ENCODE peak calls at places on chromosomes 12 and 14, in six cellular contexts. A is mesothelial cell of epicardium; F is A549; B is psoas muscle; N is NAMALWA; C is effector CD4-positive, alpha-beta T cell. K is an unnamed sample.

GRCh38 chr12:71415336-71416231 is 24.0 kb upstream of the LGR5 start:
- DNase-seq in C (no peak), F (peak), N (peak), A (no peak), B (no peak), K (no peak)

GRCh38 chr12:26052652-26053051 is 72.2 kb downstream of the BHLHE41 start:
- DNase-seq in N (no peak), A (no peak), F (no peak), C (no peak), B (no peak), K (no peak)

GRCh38 chr12:68406134-68406576 is 74.0 kb upstream of the MDM1 start:
- DNase-seq in C (no peak), B (peak), A (peak), N (no peak), F (peak), K (peak)

GRCh38 chr12:58369576-58369975 is 428.2 kb downstream of the ATP23 start:
- DNase-seq in N (no peak), F (no peak), B (no peak), C (no peak), A (no peak), K (no peak)

GRCh38 chr12:54593716-54594115 is 5.3 kb upstream of the PPP1R1A start:
- DNase-seq in C (no peak), N (no peak), B (no peak), F (no peak), A (no peak), K (no peak)

GRCh38 chr14:21104448-21105060 is 3.7 kb downstream of the TMEM253 start:
- DNase-seq in N (peak), F (peak), C (peak), B (peak), A (peak), K (peak)

GRCh38 chr12:54891717-54892478 is 37.6 kb downstream of the MUCL1 start:
- DNase-seq in N (no peak), B (no peak), A (no peak), C (no peak), F (no peak), K (no peak)

GRCh38 chr12:5688226-5688625 is 256.3 kb downstream of the NTF3 start:
- DNase-seq in C (no peak), B (no peak), F (no peak), N (no peak), A (no peak), K (no peak)

GRCh38 chr14:68681256-68681655 is 111.6 kb downstream of the ZFP36L1 start:
- DNase-seq in B (no peak), N (no peak), C (no peak), A (no peak), F (no peak), K (no peak)

GRCh38 chr12:106139422-106140141 is 828 bp upstream of the NUAK1 start:
- DNase-seq in B (peak), F (peak), C (no peak), A (peak), N (no peak), K (peak)

GRCh38 chr14:37622231-37622923 is 26.9 kb downstream of the TTC6 start:
- DNase-seq in N (no peak), B (no peak), F (no peak), A (peak), C (no peak), K (no peak)

GRCh38 chr12:2215709-2216560 is 163.1 kb downstream of the CACNA1C start:
- DNase-seq in B (no peak), C (no peak), F (no peak), A (no peak), N (no peak), K (no peak)

GRCh38 chr12:113581342-113581741 is 109.7 kb upstream of the LHX5 start:
- DNase-seq in N (no peak), B (no peak), F (no peak), A (no peak), C (no peak), K (no peak)

GRCh38 chr12:5745251-5745888 is 199.7 kb downstream of the ANO2 start:
- DNase-seq in B (peak), N (peak), A (peak), F (peak), C (no peak), K (peak)

GRCh38 chr14:56247495-56248087 is 129.4 kb downstream of the PELI2 start:
- DNase-seq in C (no peak), A (no peak), B (no peak), F (no peak), N (peak), K (no peak)

GRCh38 chr14:101980700-101981099 is 16.3 kb downstream of the DYNC1H1 start:
- DNase-seq in A (no peak), C (no peak), B (peak), F (peak), N (peak), K (no peak)

GRCh38 chr12:75505706-75506312 is 5.6 kb downstream of the KRR1 start:
- DNase-seq in C (no peak), F (no peak), N (peak), B (no peak), A (no peak), K (no peak)

GRCh38 chr12:43812926-43813325 is 6.8 kb upstream of the TWF1 start:
- DNase-seq in B (no peak), N (no peak), A (no peak), C (no peak), F (no peak), K (no peak)

GRCh38 chr12:89064780-89065179 is 287.5 kb downstream of the DUSP6 start:
- DNase-seq in B (no peak), F (no peak), A (no peak), C (no peak), N (no peak), K (no peak)

GRCh38 chr14:83416476-83416875 is 1882.8 kb upstream of the SEL1L start:
- DNase-seq in N (no peak), B (no peak), F (no peak), C (no peak), A (no peak), K (no peak)

GRCh38 chr12:82760423-82760822 is 73.7 kb downstream of the TMTC2 start:
- DNase-seq in N (no peak), F (no peak), C (no peak), A (no peak), B (no peak), K (no peak)

GRCh38 chr14:38211258-38211735 is 3.6 kb downstream of the SSTR1 start:
- DNase-seq in B (no peak), C (no peak), N (no peak), A (no peak), F (no peak), K (peak)

GRCh38 chr14:90336985-90337384 is 5.2 kb upstream of the NRDE2 start:
- DNase-seq in A (no peak), B (no peak), F (no peak), C (no peak), N (no peak), K (no peak)

GRCh38 chr12:70267550-70267949 is 24.3 kb downstream of the CNOT2 start:
- DNase-seq in F (no peak), A (no peak), B (no peak), C (no peak), N (no peak), K (no peak)

GRCh38 chr12:117367006-117367638 is 5.7 kb upstream of the NOS1 start:
- DNase-seq in N (peak), B (peak), A (peak), C (peak), F (peak), K (peak)

GRCh38 chr14:22002860-22003284 is 329.3 kb upstream of the OR4E1 start:
- DNase-seq in B (peak), F (no peak), A (no peak), C (peak), N (peak), K (peak)

GRCh38 chr12:53538209-53538689 is 31.0 kb upstream of the NPFF start:
- DNase-seq in N (no peak), F (no peak), B (no peak), A (no peak), C (no peak), K (no peak)

GRCh38 chr14:99946652-99947489 is 118.4 kb upstream of the EVL start:
- DNase-seq in A (peak), C (peak), B (no peak), F (peak), N (peak), K (no peak)

GRCh38 chr14:100072783-100073346 is 7.6 kb downstream of the EVL start:
- DNase-seq in F (no peak), A (no peak), N (peak), B (no peak), C (peak), K (peak)

K was measured in left ventricle myocardium superior.